ENCODE peak calls at places on chromosomes 12 and 14, in nine cellular contexts. X is mesendoderm; F is Peyer's patch; C is mucosa of gallbladder; R is CD4-positive, alpha-beta memory T cell; D is GM23248; I is bronchial epithelial cell; T is RPMI7951; H is NAMALWA. E is an unnamed sample.

GRCh38 chr14:68191567-68192321 is 372.2 kb downstream of the RAD51B start:
- DNase-seq in X (no peak), F (no peak), I (peak; percentile 95), C (peak; percentile 54), R (no peak), T (no peak), H (no peak), D (no peak), E (peak; percentile 39)

GRCh38 chr14:55279384-55279783 is 8.2 kb downstream of the FBXO34 start:
- DNase-seq in I (no peak), T (no peak), D (no peak), R (no peak), F (no peak), H (no peak), X (no peak), C (no peak), E (no peak)

GRCh38 chr14:95915326-95915725 is 38.7 kb downstream of the TUNAR start:
- DNase-seq in T (no peak), I (no peak), R (no peak), H (no peak), C (no peak), X (peak; percentile 92), D (no peak), F (no peak), E (no peak)

GRCh38 chr14:75578099-75578785 is at the start of gene FLVCR2:
- DNase-seq in D (peak; percentile 78), R (peak; percentile 55), C (peak; percentile 83), H (no peak), T (peak; percentile 67), F (peak; percentile 93), I (peak; percentile 27), X (peak; percentile 77), E (peak; percentile 76)

GRCh38 chr12:77124767-77125166 is 59.4 kb upstream of the E2F7 start:
- DNase-seq in X (no peak), R (no peak), C (no peak), T (peak; percentile 60), F (no peak), D (peak; percentile 89), H (no peak), I (peak; percentile 82), E (no peak)

GRCh38 chr12:110337912-110338710 is 57.1 kb downstream of the ATP2A2 start:
- DNase-seq in D (no peak), H (no peak), R (no peak), F (no peak), X (no peak), C (no peak), T (no peak), I (no peak), E (no peak)

GRCh38 chr14:78005325-78005724 is 164.8 kb upstream of the NRXN3 start:
- DNase-seq in T (peak; percentile 71), D (peak; percentile 78), H (no peak), I (peak; percentile 98), R (no peak), C (no peak), F (no peak), X (no peak), E (peak; percentile 84)

GRCh38 chr14:37598973-37599526 is 3.6 kb downstream of the TTC6 start:
- DNase-seq in D (no peak), C (no peak), H (no peak), R (no peak), T (no peak), F (no peak), I (no peak), X (no peak), E (no peak)

GRCh38 chr12:84807249-84807648 is 105.3 kb downstream of the SLC6A15 start:
- DNase-seq in F (no peak), X (no peak), T (no peak), H (no peak), C (no peak), R (no peak), I (peak; percentile 80), D (peak; percentile 75), E (no peak)

GRCh38 chr14:45698462-45699134 is 445.6 kb upstream of the MIS18BP1 start:
- DNase-seq in R (no peak), X (no peak), F (no peak), H (no peak), T (peak; percentile 20), D (no peak), I (peak; percentile 56), C (no peak), E (peak; percentile 65)

GRCh38 chr12:66590276-66590675 is 88.6 kb downstream of the GRIP1 start:
- DNase-seq in D (no peak), F (no peak), H (no peak), T (no peak), X (no peak), R (no peak), I (no peak), C (no peak), E (no peak)

GRCh38 chr14:94622653-94623421 is 10.6 kb downstream of the SERPINA3 start:
- DNase-seq in T (no peak), H (no peak), D (no peak), R (no peak), F (no peak), C (no peak), I (no peak), X (no peak), E (no peak)

GRCh38 chr12:109875572-109876131 is 4.7 kb downstream of the GLTP start:
- DNase-seq in F (peak; percentile 82), X (no peak), I (peak; percentile 51), T (no peak), R (no peak), C (no peak), H (no peak), D (no peak), E (no peak)

GRCh38 chr12:44571031-44571550 is 305.0 kb downstream of the NELL2 start:
- DNase-seq in H (no peak), D (no peak), R (no peak), X (peak; percentile 58), T (no peak), I (peak; percentile 23), C (no peak), F (no peak), E (no peak)

GRCh38 chr14:49641697-49642129 is 6.7 kb upstream of the DNAAF2 start:
- DNase-seq in D (no peak), C (peak; percentile 58), T (peak; percentile 44), I (no peak), X (peak; percentile 13), F (peak; percentile 67), H (no peak), R (no peak), E (peak; percentile 4)

GRCh38 chr12:71958056-71958455 is 19.4 kb downstream of the TPH2 start:
- DNase-seq in D (peak; percentile 46), F (no peak), T (no peak), X (peak; percentile 77), H (no peak), C (no peak), I (no peak), R (no peak), E (no peak)

GRCh38 chr14:101087614-101088394 is 184.3 kb upstream of the RTL1 start:
- DNase-seq in R (no peak), F (no peak), C (peak; percentile 9), H (no peak), I (no peak), X (no peak), T (peak; percentile 15), D (no peak), E (no peak)

GRCh38 chr12:26124491-26125450 is at the start of gene BHLHE41:
- DNase-seq in T (peak; percentile 74), H (no peak), C (peak; percentile 87), I (no peak), D (peak; percentile 76), X (peak; percentile 60), R (no peak), F (peak; percentile 83), E (peak; percentile 77)

GRCh38 chr14:92601131-92601710 is 87.6 kb downstream of the RIN3 start:
- DNase-seq in D (no peak), T (no peak), X (no peak), F (no peak), R (no peak), I (no peak), C (no peak), H (no peak), E (no peak)

E was measured in OCI-M1.